ENCODE peak calls at places on chromosomes 3 and 15, in ten cellular contexts. B, Y, W, R, P, T, N, V, F and E are unnamed samples. For H3K36me3 and H3K4me1, the result is how much of the 10 kb centered on the place peaks cover.

GRCh38 chr3:107430214-107431047 is 53.2 kb downstream of the CCDC54 start:
- DNase-seq in W (peak), N (no peak), V (peak), P (peak), B (no peak), R (peak), Y (no peak), T (no peak), F (no peak), E (no peak)

GRCh38 chr3:33075996-33076395 is 20.9 kb downstream of the GLB1 start:
- DNase-seq in P (no peak), B (no peak), R (no peak), F (no peak), T (no peak), N (no peak), W (peak), Y (no peak), V (no peak), E (no peak)

GRCh38 chr15:49693491-49693890 is 72.6 kb downstream of the DTWD1 start:
- DNase-seq in W (peak), V (no peak), F (no peak), T (no peak), B (no peak), R (no peak), Y (no peak), N (no peak), P (no peak), E (no peak)

GRCh38 chr15:64851503-64851840 is 9.8 kb downstream of the PLEKHO2 start:
- DNase-seq in T (peak), W (peak), R (no peak), V (no peak), Y (no peak), F (no peak), N (no peak), P (peak), B (no peak), E (peak)

GRCh38 chr15:49247556-49248102 is 77.6 kb downstream of the GALK2 start:
- DNase-seq in Y (no peak), V (no peak), F (no peak), P (no peak), N (no peak), T (no peak), B (no peak), R (no peak), W (peak), E (no peak)

GRCh38 chr3:141845407-141846049 is 30.9 kb upstream of the ATP1B3 start:
- DNase-seq in N (no peak), P (peak), F (peak), V (no peak), Y (no peak), B (peak), T (no peak), R (no peak), W (no peak), E (no peak)

GRCh38 chr3:104206925-104207324 is 1159.8 kb upstream of the ALCAM start:
- DNase-seq in F (no peak), W (no peak), T (no peak), V (no peak), B (no peak), N (no peak), Y (no peak), R (no peak), P (no peak), E (no peak)

GRCh38 chr15:50685191-50685975 is 1.2 kb downstream of the TRPM7 start:
- DNase-seq in B (peak), T (no peak), N (no peak), R (no peak), P (peak), Y (no peak), F (no peak), W (peak), V (no peak), E (no peak)

GRCh38 chr3:37904614-37905047 is 43.0 kb downstream of the CTDSPL start:
- DNase-seq in F (no peak), T (no peak), N (no peak), P (no peak), Y (no peak), W (peak), B (no peak), R (no peak), V (no peak), E (no peak)

GRCh38 chr3:10447527-10448260 is 57.7 kb downstream of the ATP2B2 start:
- DNase-seq in T (no peak), B (no peak), P (no peak), W (no peak), Y (no peak), R (no peak), V (no peak), N (no peak), F (no peak), E (no peak)

GRCh38 chr3:38039101-38039898 is at the start of gene DLEC1:
- DNase-seq in W (peak), Y (peak), F (peak), T (peak), R (peak), N (peak), P (peak), V (peak), B (peak), E (peak)

GRCh38 chr15:67176195-67176971 is 78.1 kb downstream of the AAGAB start:
- DNase-seq in W (no peak), B (no peak), R (no peak), F (no peak), N (peak), V (no peak), Y (peak), P (peak), T (no peak), E (no peak)

GRCh38 chr15:33547876-33548275 is 237.1 kb downstream of the RYR3 start:
- DNase-seq in T (no peak), Y (no peak), F (no peak), N (peak), P (peak), R (peak), V (peak), B (peak), W (peak), E (no peak)

GRCh38 chr3:189630667-189631372 is 369 bp upstream of the TP63 start:
- DNase-seq in V (peak), Y (no peak), F (no peak), W (no peak), P (no peak), B (peak), T (no peak), N (no peak), R (peak), E (no peak)

GRCh38 chr3:173008978-173009377 is 132.1 kb downstream of the SPATA16 start:
- DNase-seq in R (no peak), T (no peak), V (no peak), F (no peak), P (no peak), W (no peak), N (no peak), Y (no peak), B (no peak), E (no peak)

GRCh38 chr3:65173841-65174240 is 486.0 kb upstream of the ADAMTS9 start:
- DNase-seq in V (no peak), B (no peak), Y (no peak), R (no peak), W (peak), T (no peak), N (no peak), F (no peak), P (no peak), E (no peak)

GRCh38 chr3:52196977-52197376 is 983 bp upstream of the ALAS1 start:
- DNase-seq in R (no peak), N (peak), W (no peak), F (no peak), P (no peak), V (no peak), B (no peak), Y (no peak), T (no peak), E (no peak)

GRCh38 chr3:161104561-161105551 is at the start of gene B3GALNT1:
- DNase-seq in Y (no peak), B (no peak), W (peak), V (no peak), F (no peak), P (peak), R (peak), T (peak), N (peak), E (peak)

GRCh38 chr3:171213178-171213577 is 186.7 kb upstream of the SLC2A2 start:
- DNase-seq in W (no peak), V (no peak), Y (no peak), B (no peak), T (no peak), F (no peak), P (no peak), R (no peak), N (no peak), E (no peak)

GRCh38 chr3:104750581-104750980 is 616.1 kb upstream of the ALCAM start:
- DNase-seq in W (no peak), R (no peak), Y (no peak), F (no peak), P (no peak), B (no peak), T (no peak), V (peak), N (no peak), E (no peak)

GRCh38 chr15:23869391-23869790 is 182.3 kb upstream of the NDN start:
- DNase-seq in F (no peak), P (peak), Y (no peak), T (no peak), R (peak), N (peak), B (no peak), V (no peak), W (peak), E (peak)

GRCh38 chr3:114406922-114407321 is 113.1 kb downstream of the TIGIT start:
- DNase-seq in T (no peak), P (no peak), Y (no peak), W (no peak), V (no peak), B (no peak), N (no peak), F (no peak), R (no peak), E (no peak)

GRCh38 chr3:114406286-114406685 is 112.5 kb downstream of the TIGIT start:
- DNase-seq in T (no peak), V (no peak), W (no peak), B (no peak), P (no peak), N (no peak), R (no peak), F (no peak), Y (no peak), E (no peak)

GRCh38 chr3:114404590-114404989 is 110.8 kb downstream of the TIGIT start:
- DNase-seq in R (no peak), N (no peak), W (peak), V (no peak), B (no peak), P (no peak), F (no peak), Y (no peak), T (no peak), E (no peak)

GRCh38 chr3:114402852-114403251 is 109.0 kb downstream of the TIGIT start:
- DNase-seq in F (no peak), P (no peak), B (no peak), W (no peak), Y (no peak), N (no peak), R (no peak), V (no peak), T (no peak), E (no peak)

DNA sequence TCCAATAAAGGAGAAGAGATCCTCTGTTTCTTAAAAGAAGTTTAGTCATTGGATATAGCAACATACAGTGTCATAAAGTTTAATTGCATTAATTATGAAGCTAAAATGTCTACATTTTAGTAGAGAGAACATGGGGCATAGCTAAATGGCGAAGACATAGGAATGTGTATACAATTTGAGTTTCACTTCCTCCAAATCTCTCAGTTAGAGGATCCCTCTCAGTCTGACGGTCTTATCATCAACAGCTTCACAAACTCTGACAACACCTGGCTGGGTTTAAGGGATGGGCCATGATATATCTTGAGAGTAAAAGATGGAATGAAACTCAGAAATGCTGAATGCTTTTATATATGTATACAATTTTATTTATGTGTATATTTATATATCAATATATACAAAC is 111.4 kb downstream of the TIGIT start:
- DNase-seq in F (no peak), Y (no peak), B (peak), V (peak), N (no peak), W (no peak), P (no peak), T (no peak), R (no peak), E (no peak)
- H3K36me3 ChIP-seq in F (under half), Y (under half), B (under half), V (under half), N (under half), W (under half), P (under half), T (under half), R (under half), E (under half)

GRCh38 chr3:159113476-159113875 is 311.6 kb downstream of the MFSD1 start:
- DNase-seq in P (no peak), N (no peak), T (no peak), W (no peak), F (no peak), Y (no peak), R (no peak), V (no peak), B (no peak), E (no peak)
- H3K4me3 ChIP-seq in P (no peak), N (no peak), T (no peak), W (no peak), F (no peak), Y (no peak), R (no peak), V (no peak), B (no peak), E (no peak)

GRCh38 chr3:31553258-31553657 is 20.5 kb downstream of the STT3B start:
- DNase-seq in Y (no peak), V (no peak), N (no peak), R (no peak), B (no peak), T (no peak), W (no peak), P (no peak), F (no peak), E (no peak)
- H3K4me1 ChIP-seq in Y (under half), V (under half), N (under half), R (under half), B (under half), T (under half), W (under half), P (under half), F (under half), E (under half)

GRCh38 chr3:126465928-126466564 is 9.6 kb downstream of the ZXDC start:
- DNase-seq in B (no peak), R (no peak), F (no peak), W (no peak), T (peak), Y (peak), V (no peak), P (no peak), N (peak), E (peak)

GRCh38 chr3:126464997-126465396 is 10.7 kb downstream of the ZXDC start:
- DNase-seq in V (no peak), N (no peak), B (no peak), P (no peak), T (peak), F (no peak), Y (no peak), W (no peak), R (no peak), E (peak)

GRCh38 chr3:126464494-126464893 is 11.2 kb downstream of the ZXDC start:
- DNase-seq in V (no peak), P (no peak), F (no peak), R (no peak), B (no peak), W (no peak), Y (no peak), T (peak), N (no peak), E (no peak)

GRCh38 chr3:126463521-126463920 is 12.2 kb downstream of the ZXDC start:
- DNase-seq in F (no peak), W (no peak), P (no peak), B (no peak), R (no peak), Y (no peak), N (no peak), T (no peak), V (no peak), E (no peak)

DNA sequence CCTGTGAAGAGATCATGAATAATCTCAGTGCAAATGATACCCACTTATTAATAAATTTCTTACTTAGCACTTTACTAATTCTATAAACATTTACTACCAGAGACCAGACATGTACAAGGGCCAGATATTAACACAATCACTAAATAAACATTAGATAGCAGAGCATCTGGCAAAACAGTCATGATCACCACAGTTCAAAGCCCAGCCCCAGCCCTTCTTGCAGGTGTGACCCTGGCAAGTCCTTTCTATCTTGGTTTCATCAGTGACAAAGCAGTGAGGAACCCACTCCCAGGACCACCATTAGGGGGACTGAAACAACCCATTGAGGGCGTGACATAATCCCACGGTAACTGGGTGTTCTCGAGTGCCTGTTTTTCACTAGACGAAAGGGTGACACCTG is 11.6 kb downstream of the ZXDC start:
- DNase-seq in W (no peak), T (peak), V (no peak), R (no peak), N (no peak), P (no peak), Y (no peak), B (no peak), F (no peak), E (no peak)
- H3K36me3 ChIP-seq in W (under half), T (half or more), V (under half), R (half or more), N (half or more), P (under half), Y (half or more), B (half or more), F (half or more), E (half or more)